ENCODE peak calls at places on chromosomes 7 and 10, in ten cellular contexts. Y, Q, W, P, L, M, Z, B, N and R are unnamed samples.

GRCh38 chr10:132096223-132096622 is 30.5 kb downstream of the JAKMIP3 start:
- DNase-seq in Y (no peak), Q (no peak), W (peak; percentile 15), P (peak; percentile 59), L (peak; percentile 87), M (peak; percentile 28), Z (peak; percentile 29), B (peak; percentile 77), N (no peak), R (no peak)

GRCh38 chr7:123622660-123623386 is 21.2 kb downstream of the ASB15 start:
- DNase-seq in Y (no peak), Q (no peak), W (no peak), P (no peak), L (no peak), M (no peak), Z (no peak), B (no peak), N (no peak), R (no peak)

GRCh38 chr10:7562026-7562425 is 104.7 kb downstream of the ITIH5 start:
- DNase-seq in Y (no peak), Q (no peak), W (no peak), P (no peak), L (no peak), M (no peak), Z (no peak), B (no peak), N (no peak), R (no peak)

GRCh38 chr10:114077347-114077746 is 33.7 kb downstream of the ADRB1 start:
- DNase-seq in Y (no peak), Q (no peak), W (no peak), P (no peak), L (no peak), M (no peak), Z (no peak), B (no peak), N (no peak), R (no peak)

GRCh38 chr7:16492513-16493062 is 27.1 kb upstream of the SOSTDC1 start:
- DNase-seq in Y (no peak), Q (no peak), W (peak; percentile 46), P (no peak), L (no peak), M (no peak), Z (no peak), B (no peak), N (no peak), R (no peak)

GRCh38 chr7:111210043-111210442 is 119.1 kb downstream of the LRRN3 start:
- DNase-seq in Y (no peak), Q (no peak), W (no peak), P (no peak), L (no peak), M (no peak), Z (no peak), B (no peak), N (no peak), R (no peak)

GRCh38 chr10:58266003-58266825 is 1.5 kb downstream of the IPMK start:
- DNase-seq in Y (no peak), Q (no peak), W (peak; percentile 78), P (peak; percentile 21), L (peak; percentile 24), M (no peak), Z (no peak), B (peak; percentile 72), N (no peak), R (no peak)

GRCh38 chr10:122515588-122516231 is 44.8 kb upstream of the DMBT1 start:
- DNase-seq in Y (no peak), Q (no peak), W (peak; percentile 35), P (no peak), L (no peak), M (peak; percentile 40), Z (no peak), B (peak; percentile 92), N (no peak), R (no peak)

GRCh38 chr10:34549953-34550352 is 265.1 kb downstream of the PARD3 start:
- DNase-seq in Y (no peak), Q (no peak), W (no peak), P (no peak), L (no peak), M (no peak), Z (no peak), B (no peak), N (no peak), R (no peak)

GRCh38 chr10:34553753-34554152 is 261.3 kb downstream of the PARD3 start:
- DNase-seq in Y (no peak), Q (no peak), W (no peak), P (no peak), L (no peak), M (no peak), Z (no peak), B (no peak), N (no peak), R (no peak)

GRCh38 chr10:34548466-34548865 is 266.6 kb downstream of the PARD3 start:
- DNase-seq in Y (no peak), Q (no peak), W (no peak), P (no peak), L (no peak), M (no peak), Z (no peak), B (no peak), N (no peak), R (no peak)

GRCh38 chr10:34549001-34549400 is 266.1 kb downstream of the PARD3 start:
- DNase-seq in Y (no peak), Q (no peak), W (no peak), P (no peak), L (no peak), M (no peak), Z (no peak), B (no peak), N (no peak), R (no peak)

GRCh38 chr10:34551295-34551694 is 263.8 kb downstream of the PARD3 start:
- DNase-seq in Y (no peak), Q (no peak), W (no peak), P (no peak), L (no peak), M (no peak), Z (no peak), B (no peak), N (no peak), R (no peak)
- H3K4me3 ChIP-seq in Y (no peak overlapping the region), Q (no peak overlapping the region), W (no peak overlapping the region), P (no peak overlapping the region), L (no peak overlapping the region), M (no peak overlapping the region), Z (no peak overlapping the region), B (no peak overlapping the region), N (no peak overlapping the region), R (no peak overlapping the region)

GRCh38 chr10:17425584-17426262 is 28.7 kb downstream of the ST8SIA6 start:
- DNase-seq in Y (no peak), Q (no peak), W (no peak), P (no peak), L (no peak), M (no peak), Z (no peak), B (no peak), N (no peak), R (no peak)
- TF ChIP-seq POLR2A in Y (no peak), Q (no peak), W (no peak), P (no peak), L (no peak), M (no peak), Z (no peak), B (no peak), N (no peak), R (no peak)

GRCh38 chr10:70456164-70456563 is 14.7 kb upstream of the NODAL start:
- DNase-seq in Y (no peak), Q (no peak), W (no peak), P (no peak), L (no peak), M (no peak), Z (no peak), B (peak; percentile 30), N (no peak), R (no peak)

GRCh38 chr10:70459061-70459770 is 17.7 kb upstream of the NODAL start:
- DNase-seq in Y (no peak), Q (no peak), W (no peak), P (no peak), L (no peak), M (no peak), Z (no peak), B (peak; percentile 84), N (no peak), R (peak; percentile 84)

GRCh38 chr10:70457759-70458305 is 16.4 kb upstream of the NODAL start:
- DNase-seq in Y (no peak), Q (no peak), W (no peak), P (no peak), L (no peak), M (no peak), Z (no peak), B (no peak), N (no peak), R (no peak)

GRCh38 chr10:70459771-70460490 is 18.4 kb upstream of the NODAL start:
- DNase-seq in Y (no peak), Q (no peak), W (no peak), P (no peak), L (no peak), M (no peak), Z (no peak), B (no peak), N (no peak), R (no peak)

GRCh38 chr10:70458329-70459060 is 17.0 kb upstream of the NODAL start:
- DNase-seq in Y (peak; percentile 73), Q (peak; percentile 89), W (peak; percentile 73), P (peak; percentile 83), L (no peak), M (peak; percentile 68), Z (no peak), B (peak; percentile 83), N (no peak), R (peak; percentile 92)
- H3K4me3 ChIP-seq in Y (peak overlapping the region; percentile 35), Q (no peak overlapping the region), W (no peak overlapping the region), P (peak overlapping the region; percentile 20), L (no peak overlapping the region), M (peak overlapping the region; percentile 35), Z (peak overlapping the region; percentile 28), B (peak overlapping the region; percentile 34), N (no peak overlapping the region), R (peak overlapping the region; percentile 44)

GRCh38 chr7:74656911-74657691 is 417 bp upstream of the GTF2I start:
- DNase-seq in Y (peak; percentile 100), Q (peak; percentile 99), W (peak; percentile 95), P (peak; percentile 99), L (peak; percentile 94), M (peak; percentile 99), Z (peak; percentile 92), B (peak; percentile 100), N (peak; percentile 86), R (peak; percentile 99)

GRCh38 chr7:74655785-74656420 is 1.6 kb upstream of the GTF2I start:
- DNase-seq in Y (no peak), Q (no peak), W (no peak), P (no peak), L (peak; percentile 36), M (no peak), Z (no peak), B (no peak), N (no peak), R (peak; percentile 34)

GRCh38 chr7:74656421-74656910 is 1.1 kb upstream of the GTF2I start:
- DNase-seq in Y (peak; percentile 68), Q (peak; percentile 58), W (no peak), P (peak; percentile 69), L (peak; percentile 44), M (peak; percentile 57), Z (no peak), B (peak; percentile 79), N (no peak), R (peak; percentile 79)

GRCh38 chr7:74657692-74658170 is at the start of gene GTF2I:
- DNase-seq in Y (peak; percentile 67), Q (no peak), W (no peak), P (no peak), L (no peak), M (peak; percentile 34), Z (no peak), B (no peak), N (no peak), R (no peak)

DNA sequence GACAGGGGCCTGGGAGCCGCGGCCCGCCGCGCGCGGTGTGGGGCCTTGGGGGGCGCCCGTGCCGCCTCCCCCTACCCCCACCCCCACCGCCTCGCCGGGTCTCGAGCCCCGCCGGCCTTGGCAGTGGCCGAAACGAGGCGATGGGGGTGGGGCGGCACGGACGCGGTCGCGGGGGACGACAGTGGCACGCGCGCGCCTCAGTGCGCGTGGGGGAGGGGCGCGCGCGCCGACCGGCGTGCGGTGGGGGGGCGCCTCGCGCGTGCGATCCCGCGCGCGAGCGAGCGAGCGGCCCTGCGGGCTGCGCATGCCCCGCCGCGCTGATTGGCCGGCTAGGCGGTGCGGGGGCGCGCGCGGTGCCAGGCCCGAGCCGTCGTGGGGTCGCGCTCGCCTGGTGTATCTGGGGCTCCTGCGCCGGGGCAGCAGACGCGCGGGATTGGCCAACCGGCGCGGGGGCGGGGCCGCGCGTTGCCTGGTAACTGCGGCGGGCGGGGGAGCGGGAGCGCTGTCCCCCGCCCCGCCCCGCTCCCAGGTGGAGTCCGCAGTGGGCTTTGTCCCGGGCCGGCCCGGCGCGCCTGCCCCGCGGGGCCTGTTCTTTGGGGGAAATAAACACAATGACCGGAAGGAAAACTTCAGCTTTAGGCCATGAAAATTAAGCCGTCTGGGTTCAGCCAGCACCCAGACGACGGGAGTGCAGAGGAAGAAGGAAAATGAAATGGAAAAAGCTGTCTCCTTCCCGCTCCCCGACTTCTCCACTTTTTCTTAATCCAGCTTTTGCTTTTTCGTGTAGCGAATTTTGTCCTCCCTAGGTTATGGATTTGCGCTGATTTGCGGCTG is 870 bp downstream of the GTF2I start:
- DNase-seq in Y (peak; percentile 95), Q (peak; percentile 92), W (peak; percentile 90), P (peak; percentile 95), L (peak; percentile 93), M (peak; percentile 95), Z (peak; percentile 75), B (peak; percentile 99), N (no peak), R (peak; percentile 96)
- TF ChIP-seq POLR2A in Y (peak; percentile 41), Q (peak; percentile 21), W (no peak), P (no peak), L (peak; percentile 15), M (no peak), Z (no peak), B (no peak), N (no peak), R (no peak)